ENCODE peak calls at places on chromosomes 16 and 17, in four cellular contexts. E is gastrocnemius medialis, L is cardiac muscle cell, I is GM23248. G is an unnamed sample.

GRCh38 chr16:14307623-14308356 is 236.7 kb downstream of the MRTFB start:
- DNase-seq in L (no peak), E (peak; percentile 84), I (peak; percentile 86), G (no peak)

GRCh38 chr17:83189013-83189672 is 109.7 kb downstream of the METRNL start:
- DNase-seq in I (no peak), L (no peak), E (peak; percentile 1), G (peak; percentile 25)

GRCh38 chr17:50056961-50057330 is 1.0 kb downstream of the ITGA3 start:
- DNase-seq in E (no peak), I (peak; percentile 78), L (no peak), G (peak; percentile 51)

GRCh38 chr16:27383511-27384243 is 18.3 kb upstream of the IL21R start:
- DNase-seq in L (no peak), E (peak; percentile 11), I (no peak), G (no peak)

GRCh38 chr17:65294184-65294719 is 157.1 kb downstream of the RGS9 start:
- DNase-seq in L (peak; percentile 83), I (peak; percentile 83), E (peak; percentile 17), G (peak; percentile 66)

GRCh38 chr17:39194089-39194984 is 3.1 kb downstream of the CACNB1 start:
- DNase-seq in I (peak; percentile 84), L (peak; percentile 62), E (peak; percentile 88), G (no peak)

GRCh38 chr17:79814966-79815835 is 18.3 kb upstream of the CBX8 start:
- DNase-seq in I (peak; percentile 79), E (no peak), L (peak; percentile 60), G (peak; percentile 46)

GRCh38 chr17:29322363-29322762 is 28.4 kb upstream of the NUFIP2 start:
- DNase-seq in I (no peak), L (no peak), E (no peak), G (no peak)

GRCh38 chr16:68416057-68417046 is 32.0 kb downstream of the SMPD3 start:
- DNase-seq in E (no peak), I (no peak), L (no peak), G (no peak)
- H3K27ac ChIP-seq in E (no peak overlapping the region), I (no peak overlapping the region), L (no peak overlapping the region), G (no peak overlapping the region)

DNA sequence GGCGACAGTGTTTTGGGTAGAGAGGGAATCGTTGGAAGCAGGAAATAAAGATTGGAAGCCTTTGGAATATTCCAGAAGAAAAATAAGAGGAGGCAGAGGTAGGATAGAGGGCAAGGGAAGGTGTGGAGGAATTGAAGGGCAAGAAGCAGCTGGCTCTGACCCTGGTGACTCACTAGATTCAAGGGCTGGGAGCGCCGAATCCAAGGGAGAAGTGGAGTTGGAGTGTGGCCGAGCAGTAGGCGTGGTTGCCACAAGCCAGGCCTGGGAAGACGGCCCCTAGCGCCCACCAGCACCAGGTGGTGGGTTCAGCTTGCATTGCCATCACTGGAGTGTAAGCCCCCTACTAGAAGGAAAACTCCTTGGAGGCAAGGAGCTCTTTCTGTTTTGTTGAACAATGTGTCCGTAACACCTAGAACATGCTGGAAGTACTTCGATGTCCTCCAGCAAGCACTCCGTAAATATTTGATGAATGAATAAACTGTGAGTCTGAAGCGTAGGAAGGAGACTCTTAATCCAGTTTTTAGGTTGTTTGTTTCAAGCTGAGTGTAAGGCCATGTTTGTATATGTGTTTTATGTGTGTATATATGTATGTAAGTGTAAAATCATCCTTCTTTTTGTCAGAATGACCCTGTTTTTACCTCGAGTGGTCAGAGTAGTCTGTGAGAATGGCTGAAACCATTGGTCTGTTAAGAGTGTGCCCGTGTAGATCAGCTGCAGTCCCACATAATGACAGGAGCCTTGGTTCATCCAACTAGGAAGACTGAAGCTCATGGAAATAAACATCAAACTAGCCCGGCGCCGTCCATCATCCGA is 139.5 kb downstream of the CMIP start:
- DNase-seq in I (peak; percentile 92), E (no peak), L (no peak), G (no peak)
- H3K27ac ChIP-seq in I (peak overlapping the region; percentile 27), E (no peak overlapping the region), L (no peak overlapping the region), G (no peak overlapping the region)

GRCh38 chr17:69450857-69451410 is 36.4 kb downstream of the MAP2K6 start:
- DNase-seq in L (peak; percentile 8), E (no peak), I (no peak), G (no peak)

GRCh38 chr17:69451416-69452394 is 37.2 kb downstream of the MAP2K6 start:
- DNase-seq in I (no peak), L (no peak), E (no peak), G (no peak)

GRCh38 chr17:69447726-69448125 is 33.2 kb downstream of the MAP2K6 start:
- DNase-seq in E (no peak), L (no peak), I (peak; percentile 4), G (peak; percentile 50)

GRCh38 chr17:69450131-69450530 is 35.6 kb downstream of the MAP2K6 start:
- DNase-seq in E (no peak), I (no peak), L (no peak), G (no peak)

GRCh38 chr17:69448431-69449102 is 34.1 kb downstream of the MAP2K6 start:
- DNase-seq in E (no peak), L (peak; percentile 37), I (no peak), G (peak; percentile 51)
- H3K27ac ChIP-seq in E (peak overlapping the region; percentile 79), L (no peak overlapping the region), I (no peak overlapping the region), G (peak overlapping the region; percentile 52)

GRCh38 chr16:51710186-51710585 is 559.1 kb upstream of the SALL1 start:
- DNase-seq in E (no peak), I (no peak), L (no peak), G (no peak)
- H3K27ac ChIP-seq in E (no peak overlapping the region), I (no peak overlapping the region), L (no peak overlapping the region), G (no peak overlapping the region)

DNA sequence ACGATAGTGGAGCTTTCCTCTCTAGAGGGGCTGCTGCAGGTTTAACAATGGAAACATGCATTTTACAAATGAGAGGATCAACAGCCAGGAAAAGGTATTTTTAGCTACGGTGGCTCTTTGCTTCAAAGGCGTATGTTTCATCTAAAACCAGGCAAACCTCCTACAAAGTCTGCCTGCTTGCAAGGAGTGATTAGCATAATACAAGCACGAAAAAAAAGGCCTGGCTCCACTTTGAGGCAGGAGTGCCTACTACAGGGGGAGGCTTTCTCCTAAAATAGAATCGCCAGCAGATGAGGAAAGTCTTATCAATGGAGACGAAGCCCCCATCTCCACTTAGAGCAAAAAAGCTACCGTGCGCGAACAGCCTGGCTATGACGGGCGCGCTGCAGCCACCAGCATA is 27.1 kb upstream of the MTSS2 start:
- DNase-seq in L (no peak), E (no peak), I (no peak), G (no peak)
- H3K27ac ChIP-seq in L (peak overlapping the region; percentile 87), E (no peak overlapping the region), I (no peak overlapping the region), G (no peak overlapping the region)

GRCh38 chr16:88719267-88719932 is 13.1 kb downstream of the CTU2 start:
- DNase-seq in I (no peak), E (no peak), L (no peak), G (no peak)
- H3K27ac ChIP-seq in I (no peak overlapping the region), E (no peak overlapping the region), L (no peak overlapping the region), G (no peak overlapping the region)

G was measured in ovary.